ENCODE peak calls at places on chromosome 17, in seven cellular contexts. One of them, this sample, is unnamed.

GRCh38 chr17:35900693-35901487 is 20.7 kb upstream of the CCL5 start:
- DNase-seq in mesothelial cell of epicardium: no peak
- DNase-seq in IMR-90: no peak
- DNase-seq in cardiac fibroblast: peak; percentile 35
- DNase-seq in GM12865: no peak
- DNase-seq in GM12878: no peak
- DNase-seq in pancreas: no peak
- DNase-seq in this sample: no peak

GRCh38 chr17:82300707-82301270 is 16.6 kb downstream of the CD7 start:
- DNase-seq in IMR-90: peak; percentile 37
- DNase-seq in GM12878: no peak
- DNase-seq in cardiac fibroblast: peak; percentile 45
- DNase-seq in GM12865: peak; percentile 72
- DNase-seq in pancreas: peak; percentile 63
- DNase-seq in mesothelial cell of epicardium: peak; percentile 77
- DNase-seq in this sample: peak; percentile 80

GRCh38 chr17:42230225-42230624 is 35.9 kb upstream of the GHDC start:
- DNase-seq in GM12878: no peak
- DNase-seq in IMR-90: no peak
- DNase-seq in pancreas: no peak
- DNase-seq in cardiac fibroblast: no peak
- DNase-seq in mesothelial cell of epicardium: no peak
- DNase-seq in GM12865: peak; percentile 16
- DNase-seq in this sample: no peak

GRCh38 chr17:19727466-19728113 is 11.2 kb upstream of the SLC47A2 start:
- DNase-seq in IMR-90: peak; percentile 68
- DNase-seq in cardiac fibroblast: peak; percentile 90
- DNase-seq in GM12865: no peak
- DNase-seq in pancreas: peak; percentile 50
- DNase-seq in mesothelial cell of epicardium: no peak
- DNase-seq in GM12878: no peak
- DNase-seq in this sample: no peak

GRCh38 chr17:29593546-29594440 is 861 bp downstream of the ANKRD13B start:
- DNase-seq in GM12878: no peak
- DNase-seq in cardiac fibroblast: no peak
- DNase-seq in IMR-90: peak; percentile 24
- DNase-seq in pancreas: peak; percentile 13
- DNase-seq in GM12865: no peak
- DNase-seq in mesothelial cell of epicardium: peak; percentile 66
- DNase-seq in this sample: peak; percentile 51

GRCh38 chr17:2379489-2380224 is 21.2 kb downstream of the MNT start:
- DNase-seq in mesothelial cell of epicardium: no peak
- DNase-seq in IMR-90: no peak
- DNase-seq in cardiac fibroblast: no peak
- DNase-seq in pancreas: no peak
- DNase-seq in GM12865: no peak
- DNase-seq in GM12878: no peak
- DNase-seq in this sample: no peak

GRCh38 chr17:2940352-2940751 is 123.1 kb downstream of the OR1D5 start:
- DNase-seq in GM12878: no peak
- DNase-seq in pancreas: no peak
- DNase-seq in mesothelial cell of epicardium: no peak
- DNase-seq in IMR-90: no peak
- DNase-seq in cardiac fibroblast: no peak
- DNase-seq in GM12865: no peak
- DNase-seq in this sample: peak; percentile 17

GRCh38 chr17:5464717-5465507 is 3.9 kb downstream of the DHX33 start:
- DNase-seq in GM12865: no peak
- DNase-seq in cardiac fibroblast: no peak
- DNase-seq in mesothelial cell of epicardium: no peak
- DNase-seq in pancreas: no peak
- DNase-seq in IMR-90: no peak
- DNase-seq in GM12878: no peak
- DNase-seq in this sample: no peak

GRCh38 chr17:45018514-45019176 is 32.8 kb downstream of the DCAKD start:
- DNase-seq in GM12878: no peak
- DNase-seq in GM12865: peak; percentile 59
- DNase-seq in IMR-90: peak; percentile 11
- DNase-seq in pancreas: no peak
- DNase-seq in cardiac fibroblast: no peak
- DNase-seq in mesothelial cell of epicardium: no peak
- DNase-seq in this sample: no peak

GRCh38 chr17:16398270-16399267 is 16.8 kb upstream of the TRPV2 start:
- DNase-seq in pancreas: no peak
- DNase-seq in mesothelial cell of epicardium: no peak
- DNase-seq in GM12865: peak; percentile 74
- DNase-seq in IMR-90: no peak
- DNase-seq in cardiac fibroblast: peak; percentile 14
- DNase-seq in GM12878: peak; percentile 35
- DNase-seq in this sample: no peak

GRCh38 chr17:67830440-67830839 is 5.1 kb downstream of the BPTF start:
- DNase-seq in pancreas: no peak
- DNase-seq in GM12865: no peak
- DNase-seq in mesothelial cell of epicardium: no peak
- DNase-seq in GM12878: no peak
- DNase-seq in IMR-90: no peak
- DNase-seq in cardiac fibroblast: no peak
- DNase-seq in this sample: no peak

GRCh38 chr17:2564876-2565275 is 28.6 kb upstream of the PAFAH1B1 start:
- DNase-seq in cardiac fibroblast: peak; percentile 60
- DNase-seq in GM12878: no peak
- DNase-seq in GM12865: no peak
- DNase-seq in IMR-90: no peak
- DNase-seq in mesothelial cell of epicardium: no peak
- DNase-seq in pancreas: no peak
- DNase-seq in this sample: peak; percentile 62

GRCh38 chr17:77901476-77901875 is 57.0 kb upstream of the TNRC6C start:
- DNase-seq in IMR-90: no peak
- DNase-seq in pancreas: no peak
- DNase-seq in cardiac fibroblast: no peak
- DNase-seq in GM12865: no peak
- DNase-seq in mesothelial cell of epicardium: no peak
- DNase-seq in GM12878: no peak
- DNase-seq in this sample: no peak
- TF ChIP-seq CTCF in IMR-90: no peak
- TF ChIP-seq CTCF in pancreas: no peak
- TF ChIP-seq CTCF in cardiac fibroblast: no peak
- TF ChIP-seq CTCF in GM12865: no peak
- TF ChIP-seq CTCF in mesothelial cell of epicardium: no peak
- TF ChIP-seq CTCF in GM12878: no peak
- TF ChIP-seq CTCF in this sample: no peak

GRCh38 chr17:34725008-34725407 is 145.6 kb downstream of the TMEM132E start:
- DNase-seq in IMR-90: no peak
- DNase-seq in GM12865: no peak
- DNase-seq in pancreas: no peak
- DNase-seq in GM12878: no peak
- DNase-seq in cardiac fibroblast: no peak
- DNase-seq in mesothelial cell of epicardium: no peak
- DNase-seq in this sample: peak; percentile 77
- TF ChIP-seq CTCF in IMR-90: no peak
- TF ChIP-seq CTCF in GM12865: no peak
- TF ChIP-seq CTCF in pancreas: no peak
- TF ChIP-seq CTCF in GM12878: no peak
- TF ChIP-seq CTCF in cardiac fibroblast: no peak
- TF ChIP-seq CTCF in mesothelial cell of epicardium: no peak
- TF ChIP-seq CTCF in this sample: no peak

DNA sequence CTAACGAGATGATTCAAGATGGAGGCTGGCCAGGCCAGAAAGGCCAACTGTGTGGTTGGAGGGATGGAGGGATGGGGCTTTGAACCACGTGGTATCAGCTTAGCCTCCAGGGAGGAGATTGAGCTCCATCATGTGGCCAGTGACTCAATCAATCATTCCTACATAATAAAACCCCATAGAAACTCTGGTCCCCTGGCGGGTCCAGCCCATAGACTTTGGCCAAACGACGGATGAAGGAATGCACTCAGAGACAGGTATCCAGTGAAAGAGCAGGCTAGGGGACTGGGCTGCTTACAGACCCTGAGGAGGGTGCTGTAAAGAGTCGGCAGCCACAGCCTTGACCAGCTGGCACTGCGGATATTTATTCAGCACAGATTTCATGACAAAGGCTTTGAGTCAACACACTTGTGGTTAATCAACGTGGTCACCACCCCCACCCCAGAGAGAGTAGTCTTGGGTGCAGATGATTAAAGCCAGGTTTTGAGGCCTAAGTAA is 308.7 kb upstream of the TNRC6C start:
- DNase-seq in mesothelial cell of epicardium: no peak
- DNase-seq in GM12865: no peak
- DNase-seq in cardiac fibroblast: peak; percentile 11
- DNase-seq in IMR-90: no peak
- DNase-seq in GM12878: no peak
- DNase-seq in pancreas: no peak
- DNase-seq in this sample: no peak
- TF ChIP-seq CTCF in mesothelial cell of epicardium: no peak
- TF ChIP-seq CTCF in GM12865: no peak
- TF ChIP-seq CTCF in cardiac fibroblast: no peak
- TF ChIP-seq CTCF in IMR-90: no peak
- TF ChIP-seq CTCF in GM12878: no peak
- TF ChIP-seq CTCF in pancreas: no peak
- TF ChIP-seq CTCF in this sample: no peak

GRCh38 chr17:48051278-48051677 is 3.1 kb downstream of the NFE2L1 start:
- DNase-seq in IMR-90: no peak
- DNase-seq in cardiac fibroblast: no peak
- DNase-seq in GM12865: no peak
- DNase-seq in pancreas: no peak
- DNase-seq in GM12878: no peak
- DNase-seq in mesothelial cell of epicardium: no peak
- DNase-seq in this sample: no peak

GRCh38 chr17:48054238-48055185 is 6.4 kb downstream of the NFE2L1 start:
- DNase-seq in cardiac fibroblast: peak; percentile 76
- DNase-seq in GM12865: no peak
- DNase-seq in pancreas: peak; percentile 86
- DNase-seq in GM12878: no peak
- DNase-seq in mesothelial cell of epicardium: peak; percentile 82
- DNase-seq in IMR-90: peak; percentile 60
- DNase-seq in this sample: no peak

GRCh38 chr17:48053758-48054237 is 5.6 kb downstream of the NFE2L1 start:
- DNase-seq in GM12878: no peak
- DNase-seq in pancreas: no peak
- DNase-seq in mesothelial cell of epicardium: no peak
- DNase-seq in cardiac fibroblast: no peak
- DNase-seq in IMR-90: no peak
- DNase-seq in GM12865: no peak
- DNase-seq in this sample: no peak

GRCh38 chr17:48052956-48053757 is 5.0 kb downstream of the NFE2L1 start:
- DNase-seq in IMR-90: peak; percentile 40
- DNase-seq in GM12865: no peak
- DNase-seq in GM12878: no peak
- DNase-seq in cardiac fibroblast: peak; percentile 50
- DNase-seq in pancreas: no peak
- DNase-seq in mesothelial cell of epicardium: no peak
- DNase-seq in this sample: peak; percentile 53

DNA sequence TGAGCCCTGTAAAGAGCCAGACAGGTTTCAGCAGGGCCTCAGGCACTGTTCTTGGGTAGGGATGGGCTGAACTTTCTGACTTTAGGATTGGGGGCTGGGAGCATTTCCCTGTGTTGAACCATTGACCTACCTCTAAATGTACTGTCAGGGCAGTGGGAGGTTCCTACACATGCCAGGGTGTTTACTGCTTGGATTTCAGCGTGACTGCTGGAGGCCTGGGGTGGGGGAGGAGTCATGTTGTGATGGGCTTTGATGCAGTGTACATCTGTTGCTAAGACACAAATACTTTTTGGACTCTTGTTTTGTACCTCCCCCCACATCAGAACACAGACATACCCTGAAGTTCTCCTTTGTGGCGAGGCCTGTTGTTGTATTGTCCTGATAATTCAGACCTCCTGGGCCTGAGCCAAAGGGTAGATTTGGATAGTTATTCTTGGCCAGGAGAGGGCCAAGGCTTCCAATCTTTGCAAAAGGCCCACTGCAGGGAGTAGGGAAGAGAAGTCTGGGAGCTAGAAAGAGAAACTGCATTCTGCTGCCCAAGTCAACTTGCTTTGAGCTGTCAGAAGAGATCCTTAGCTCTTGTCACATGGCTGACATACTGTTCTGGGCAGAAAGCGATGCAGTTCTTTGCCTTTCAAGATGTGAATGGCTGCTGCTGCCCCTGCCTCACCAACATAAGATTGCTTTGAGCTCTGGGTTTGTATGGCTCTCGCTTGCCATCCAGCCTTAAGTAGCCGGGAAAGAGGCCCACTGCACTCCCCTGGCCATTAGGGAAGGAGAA is 3.7 kb downstream of the NFE2L1 start:
- DNase-seq in pancreas: no peak
- DNase-seq in GM12865: no peak
- DNase-seq in cardiac fibroblast: peak; percentile 94
- DNase-seq in GM12878: no peak
- DNase-seq in IMR-90: peak; percentile 68
- DNase-seq in mesothelial cell of epicardium: no peak
- DNase-seq in this sample: no peak
- TF ChIP-seq CTCF in pancreas: no peak
- TF ChIP-seq CTCF in GM12865: no peak
- TF ChIP-seq CTCF in cardiac fibroblast: peak; percentile 18
- TF ChIP-seq CTCF in GM12878: no peak
- TF ChIP-seq CTCF in IMR-90: peak; percentile 12
- TF ChIP-seq CTCF in mesothelial cell of epicardium: no peak
- TF ChIP-seq CTCF in this sample: no peak

GRCh38 chr17:21039839-21040575 is 2.8 kb downstream of the USP22 start:
- DNase-seq in GM12865: peak; percentile 75
- DNase-seq in pancreas: no peak
- DNase-seq in cardiac fibroblast: peak; percentile 65
- DNase-seq in GM12878: no peak
- DNase-seq in mesothelial cell of epicardium: no peak
- DNase-seq in IMR-90: peak; percentile 56
- DNase-seq in this sample: peak; percentile 20
- TF ChIP-seq CTCF in GM12865: peak; percentile 45
- TF ChIP-seq CTCF in pancreas: peak; percentile 18
- TF ChIP-seq CTCF in cardiac fibroblast: peak; percentile 56
- TF ChIP-seq CTCF in GM12878: peak; percentile 63
- TF ChIP-seq CTCF in mesothelial cell of epicardium: no peak
- TF ChIP-seq CTCF in IMR-90: peak; percentile 45
- TF ChIP-seq CTCF in this sample: peak; percentile 21

GRCh38 chr17:48025904-48026502 is 11.6 kb downstream of the COPZ2 start:
- DNase-seq in mesothelial cell of epicardium: no peak
- DNase-seq in GM12878: no peak
- DNase-seq in pancreas: peak; percentile 14
- DNase-seq in GM12865: no peak
- DNase-seq in cardiac fibroblast: no peak
- DNase-seq in IMR-90: no peak
- DNase-seq in this sample: peak; percentile 24

GRCh38 chr17:48025040-48025903 is 12.3 kb downstream of the COPZ2 start:
- DNase-seq in GM12865: peak; percentile 98
- DNase-seq in mesothelial cell of epicardium: peak; percentile 98
- DNase-seq in GM12878: peak; percentile 70
- DNase-seq in IMR-90: peak; percentile 96
- DNase-seq in cardiac fibroblast: peak; percentile 97
- DNase-seq in pancreas: peak; percentile 94
- DNase-seq in this sample: peak; percentile 99

GRCh38 chr17:48028736-48029135 is 8.9 kb downstream of the COPZ2 start:
- DNase-seq in IMR-90: no peak
- DNase-seq in pancreas: no peak
- DNase-seq in GM12865: no peak
- DNase-seq in mesothelial cell of epicardium: no peak
- DNase-seq in GM12878: no peak
- DNase-seq in cardiac fibroblast: no peak
- DNase-seq in this sample: no peak

GRCh38 chr17:48027322-48027981 is 10.1 kb downstream of the COPZ2 start:
- DNase-seq in mesothelial cell of epicardium: no peak
- DNase-seq in GM12878: no peak
- DNase-seq in pancreas: no peak
- DNase-seq in IMR-90: no peak
- DNase-seq in GM12865: no peak
- DNase-seq in cardiac fibroblast: no peak
- DNase-seq in this sample: no peak

GRCh38 chr17:48026503-48027321 is 10.9 kb downstream of the COPZ2 start:
- DNase-seq in GM12865: peak; percentile 92
- DNase-seq in IMR-90: peak; percentile 88
- DNase-seq in GM12878: peak; percentile 34
- DNase-seq in cardiac fibroblast: peak; percentile 93
- DNase-seq in pancreas: peak; percentile 68
- DNase-seq in mesothelial cell of epicardium: peak; percentile 89
- DNase-seq in this sample: peak; percentile 93
- TF ChIP-seq CTCF in GM12865: peak; percentile 95
- TF ChIP-seq CTCF in IMR-90: peak; percentile 91
- TF ChIP-seq CTCF in GM12878: peak; percentile 91
- TF ChIP-seq CTCF in cardiac fibroblast: peak; percentile 96
- TF ChIP-seq CTCF in pancreas: peak; percentile 68
- TF ChIP-seq CTCF in mesothelial cell of epicardium: peak; percentile 77
- TF ChIP-seq CTCF in this sample: peak; percentile 99